ENCODE peak calls at places on chromosomes 1 and 21, in six cellular contexts. L is left ventricle myocardium inferior; R is body of pancreas; U is CD8-positive, alpha-beta T cell; W is heart left ventricle; S is coronary artery. O is an unnamed sample.

GRCh38 chr1:204041803-204042505 is 31.0 kb upstream of the SOX13 start:
- DNase-seq in L (no peak), R (peak), U (no peak), W (no peak), S (no peak), O (no peak)

GRCh38 chr1:160085686-160086089 is 4.3 kb downstream of the KCNJ9 start:
- DNase-seq in L (peak), R (peak), U (peak), W (peak), S (no peak), O (peak)

GRCh38 chr1:39576016-39576657 is 453 bp downstream of the PABPC4 start:
- DNase-seq in L (peak), R (peak), U (peak), W (no peak), S (no peak), O (no peak)

GRCh38 chr1:108831225-108831624 is 25.7 kb downstream of the AKNAD1 start:
- DNase-seq in L (no peak), R (no peak), U (no peak), W (no peak), S (no peak), O (no peak)

GRCh38 chr1:105337427-105337826 is 1587.7 kb downstream of the AMY1C start:
- DNase-seq in L (no peak), R (no peak), U (no peak), W (no peak), S (no peak), O (no peak)

GRCh38 chr1:203744008-203744972 is 20.7 kb upstream of the LAX1 start:
- DNase-seq in L (peak), R (peak), U (no peak), W (peak), S (peak), O (no peak)

GRCh38 chr21:10539956-10540355 is 18.6 kb downstream of the TPTE start:
- DNase-seq in L (no peak), R (no peak), U (no peak), W (no peak), S (no peak), O (no peak)

GRCh38 chr1:196611873-196612272 is 3.6 kb upstream of the KCNT2 start:
- DNase-seq in L (no peak), R (no peak), U (no peak), W (no peak), S (no peak), O (no peak)

GRCh38 chr1:236155399-236155767 is 13.0 kb downstream of the GPR137B start:
- DNase-seq in L (no peak), R (no peak), U (no peak), W (no peak), S (no peak), O (no peak)

GRCh38 chr1:172203135-172203823 is 217.2 kb upstream of the C1orf105 start:
- DNase-seq in L (no peak), R (no peak), U (no peak), W (no peak), S (no peak), O (no peak)

GRCh38 chr1:40976952-40977690 is 2.4 kb upstream of the CTPS1 start:
- DNase-seq in L (no peak), R (no peak), U (no peak), W (no peak), S (peak), O (no peak)

GRCh38 chr1:87869563-87869962 is 540.9 kb downstream of the LMO4 start:
- DNase-seq in L (no peak), R (no peak), U (no peak), W (no peak), S (no peak), O (no peak)

GRCh38 chr1:4563586-4563985 is 90.8 kb upstream of the AJAP1 start:
- DNase-seq in L (no peak), R (no peak), U (no peak), W (no peak), S (no peak), O (no peak)

GRCh38 chr1:197304626-197305200 is 36.7 kb downstream of the CRB1 start:
- DNase-seq in L (no peak), R (no peak), U (no peak), W (no peak), S (no peak), O (no peak)

GRCh38 chr1:41851589-41851988 is 67.1 kb downstream of the HIVEP3 start:
- DNase-seq in L (no peak), R (peak), U (no peak), W (no peak), S (no peak), O (no peak)

GRCh38 chr1:115565789-115566188 is 76.0 kb upstream of the VANGL1 start:
- DNase-seq in L (no peak), R (no peak), U (no peak), W (no peak), S (no peak), O (no peak)

GRCh38 chr1:16122916-16123315 is 33.0 kb downstream of the EPHA2 start:
- DNase-seq in L (no peak), R (no peak), U (no peak), W (no peak), S (no peak), O (no peak)

GRCh38 chr21:38533887-38534286 is 35.6 kb upstream of the ERG start:
- DNase-seq in L (no peak), R (no peak), U (no peak), W (no peak), S (no peak), O (no peak)

GRCh38 chr1:183694636-183695035 is 41.5 kb upstream of the APOBEC4 start:
- DNase-seq in L (no peak), R (no peak), U (no peak), W (no peak), S (no peak), O (no peak)

GRCh38 chr1:228860911-228861829 is 125.9 kb downstream of the RHOU start:
- DNase-seq in L (no peak), R (peak), U (no peak), W (no peak), S (no peak), O (no peak)

DNA sequence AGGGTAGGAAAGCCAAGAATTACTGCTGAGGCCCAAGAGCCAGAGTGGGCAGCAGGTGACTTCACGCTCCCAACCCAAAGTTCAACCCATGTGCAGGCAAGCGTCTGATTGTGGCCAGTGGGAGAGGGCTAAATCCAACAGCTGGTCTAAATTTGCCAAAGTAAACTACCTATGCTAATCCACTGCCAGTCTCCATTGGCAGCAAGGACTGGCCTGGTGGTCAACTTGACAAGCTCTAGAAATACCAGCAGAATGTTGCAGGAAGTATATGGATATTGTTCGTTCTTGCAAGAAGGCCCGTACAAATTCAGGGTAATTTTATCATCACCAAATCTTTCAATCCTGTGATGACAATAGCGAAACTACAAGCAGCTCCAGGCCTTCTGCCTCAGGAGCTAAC is 1.5 kb downstream of the TMEM63A start:
- DNase-seq in L (no peak), R (peak), U (no peak), W (no peak), S (no peak), O (no peak)
- H3K4me3 ChIP-seq in L (peak), R (no peak), U (peak), W (no peak), S (peak), O (no peak)

DNA sequence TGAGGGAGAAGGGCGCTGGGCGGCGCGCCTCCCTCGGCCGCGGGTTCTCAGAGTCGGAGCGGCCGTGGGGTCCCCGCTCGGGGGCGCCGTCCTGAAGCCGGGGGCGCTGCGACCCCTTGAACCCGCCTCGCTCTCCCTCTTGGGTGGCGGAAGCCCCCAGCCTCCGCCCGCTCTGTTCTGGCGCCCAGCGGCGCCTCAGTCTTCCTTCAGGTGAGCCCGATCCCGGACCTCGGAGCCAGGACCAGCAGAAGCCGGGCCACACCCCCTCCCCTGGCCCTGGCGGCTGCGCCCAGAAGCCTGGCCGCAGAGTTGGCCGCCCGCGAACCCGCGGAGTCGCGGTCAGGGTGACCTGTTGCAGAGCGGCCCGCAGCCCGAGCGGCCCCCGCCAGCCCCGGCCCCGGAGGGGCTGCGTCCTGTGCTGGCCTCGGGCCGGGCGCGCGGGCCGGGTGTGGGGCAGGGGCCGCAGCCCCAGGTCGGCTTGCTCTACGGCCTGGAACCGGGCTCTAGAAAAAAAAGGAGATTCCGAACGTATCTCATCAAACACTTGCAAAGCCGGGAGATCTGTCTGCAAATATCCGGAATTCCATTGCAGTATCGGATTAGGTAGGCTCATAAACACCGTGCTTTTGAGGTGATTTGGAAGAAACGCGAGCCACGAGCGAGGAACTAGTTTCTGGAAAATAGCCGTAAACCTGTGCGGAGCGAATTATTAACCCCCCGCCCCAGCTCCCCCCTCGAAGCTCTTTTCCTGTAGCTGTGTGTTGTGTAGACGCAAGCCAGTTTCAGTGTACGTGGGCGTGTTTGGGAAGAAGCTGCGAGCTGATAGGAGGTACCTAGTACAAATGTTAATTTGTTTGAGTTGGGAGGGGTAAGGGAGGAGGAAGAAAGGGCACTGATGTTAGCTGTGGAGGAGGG is 816 bp downstream of the RALGPS2 start:
- DNase-seq in L (peak), R (peak), U (peak), W (peak), S (no peak), O (peak)
- TF ChIP-seq CTCF in L (no peak), R (no peak), U (no peak), W (no peak), S (no peak), O (peak)

GRCh38 chr1:215569987-215570824 is 3.1 kb downstream of the KCTD3 start:
- DNase-seq in L (no peak), R (no peak), U (no peak), W (no peak), S (no peak), O (no peak)

GRCh38 chr1:215566556-215567490 is at the start of gene KCTD3:
- DNase-seq in L (peak), R (peak), U (no peak), W (peak), S (peak), O (peak)

GRCh38 chr1:215568287-215568692 is 1.2 kb downstream of the KCTD3 start:
- DNase-seq in L (no peak), R (peak), U (no peak), W (no peak), S (no peak), O (no peak)

DNA sequence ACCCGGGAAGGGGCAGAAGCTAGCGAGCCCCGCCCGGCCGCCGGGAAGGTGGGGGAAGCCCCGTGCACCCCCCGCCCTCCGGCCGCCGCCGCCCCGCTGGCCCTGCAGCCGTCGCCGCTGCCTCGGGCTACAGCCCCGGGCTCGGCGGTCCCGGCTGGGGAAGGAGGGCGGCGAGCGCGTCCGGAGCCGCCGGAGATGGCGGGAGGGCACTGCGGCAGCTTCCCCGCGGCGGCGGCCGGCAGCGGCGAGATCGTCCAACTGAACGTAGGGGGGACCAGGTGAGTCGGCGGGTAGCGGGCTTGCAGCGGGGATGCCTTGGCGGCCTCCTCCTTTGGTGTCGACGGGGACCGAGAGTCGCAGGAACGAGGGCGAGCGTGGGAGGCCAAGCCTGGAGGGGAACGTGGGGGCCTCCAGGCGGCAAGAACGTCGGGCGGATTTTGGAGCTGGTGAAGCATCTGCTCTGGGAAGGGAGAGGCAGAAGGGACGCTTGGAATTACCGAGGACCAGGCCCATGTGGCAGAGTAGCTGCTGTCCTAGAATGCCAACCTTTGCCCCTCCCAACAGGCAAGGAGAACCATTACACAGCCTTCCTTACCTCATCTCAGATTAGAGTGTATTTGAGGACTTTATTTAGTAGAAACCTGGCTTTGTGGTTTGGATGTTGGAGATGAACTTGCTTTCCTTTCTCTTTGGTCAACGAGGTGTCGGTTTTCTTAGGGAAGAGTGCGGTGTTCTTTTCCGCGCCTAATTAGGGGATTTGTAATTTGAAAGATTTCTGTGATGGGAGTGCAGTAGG is 585 bp downstream of the KCTD3 start:
- DNase-seq in L (peak), R (peak), U (no peak), W (peak), S (peak), O (peak)
- H3K27ac ChIP-seq in L (peak), R (peak), U (no peak), W (peak), S (peak), O (peak)

DNA sequence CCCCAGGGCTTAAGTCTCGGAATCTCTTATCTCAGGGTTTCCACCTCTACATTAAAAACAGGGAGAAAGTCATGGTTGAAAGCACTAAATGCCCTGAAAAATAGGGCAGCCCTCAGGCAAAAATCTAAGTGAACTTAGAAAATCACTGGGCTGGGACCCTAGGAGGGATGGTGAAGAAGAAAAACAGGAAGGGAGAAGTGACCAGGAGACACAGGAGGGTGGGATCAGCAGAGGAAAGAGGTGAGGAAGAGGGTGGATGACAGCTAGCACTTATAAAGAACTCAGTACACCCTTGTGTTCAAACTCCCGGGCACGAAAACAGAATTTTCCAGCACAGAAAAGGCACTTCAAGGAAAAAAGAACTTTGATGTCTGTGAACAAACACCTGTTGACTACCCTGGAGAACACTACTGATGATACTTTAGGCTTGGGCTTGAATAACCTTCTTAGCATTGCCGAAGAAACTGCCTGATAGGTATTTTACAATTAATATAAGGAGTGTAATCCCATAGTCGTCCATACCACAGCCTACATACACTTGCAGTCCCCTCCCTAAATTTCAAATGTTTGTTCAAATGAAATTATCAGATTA is 2.0 kb downstream of the CHML start:
- DNase-seq in L (no peak), R (no peak), U (no peak), W (no peak), S (no peak), O (no peak)
- H3K4me3 ChIP-seq in L (no peak), R (no peak), U (no peak), W (no peak), S (peak), O (no peak)

DNA sequence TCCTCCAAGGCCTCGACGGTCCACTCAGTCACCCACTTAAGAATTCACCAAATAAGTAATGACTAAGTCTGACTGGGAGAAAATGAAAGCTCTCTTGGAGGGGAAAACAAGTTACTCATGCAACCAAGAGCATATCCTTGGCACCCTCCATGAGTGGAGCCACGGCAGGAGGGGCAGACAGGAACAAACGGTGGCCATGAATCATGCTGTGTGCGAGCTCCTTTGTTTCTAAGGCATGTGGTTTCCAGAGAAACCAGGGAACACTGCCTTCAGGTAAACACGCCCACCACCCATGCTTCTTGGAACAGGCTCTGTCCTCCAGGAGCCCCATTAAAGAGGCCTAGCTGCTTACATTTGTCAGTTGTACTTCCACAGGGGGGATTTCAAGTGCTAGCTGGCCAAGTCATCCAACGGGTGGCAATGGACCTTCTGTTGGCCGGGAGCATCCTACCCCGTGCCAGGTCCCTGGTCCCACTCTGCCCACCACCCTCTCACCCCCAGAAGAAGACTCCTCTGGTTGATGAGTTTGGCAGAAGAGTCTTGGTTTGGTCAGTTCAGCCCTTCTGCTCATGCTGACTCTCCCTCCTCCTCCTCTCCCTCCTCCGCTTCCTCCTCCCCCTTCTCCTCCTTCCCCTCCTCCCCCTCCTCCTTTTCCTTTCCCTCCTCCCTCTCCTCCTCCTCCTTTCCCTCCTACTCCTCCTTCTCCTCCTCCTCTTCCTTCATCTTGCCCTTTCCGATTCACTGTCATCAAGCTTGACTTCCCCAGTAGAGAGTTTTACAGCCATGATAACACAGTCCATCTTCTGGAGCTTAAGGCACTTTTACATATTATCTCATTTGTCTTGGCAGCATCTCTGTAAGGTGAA is 107.6 kb downstream of the CCDC185 start:
- DNase-seq in L (no peak), R (peak), U (no peak), W (no peak), S (no peak), O (no peak)
- TF ChIP-seq CTCF in L (no peak), R (no peak), U (no peak), W (no peak), S (no peak), O (no peak)

GRCh38 chr1:43564617-43565348 is 34.1 kb downstream of the PTPRF start:
- DNase-seq in L (no peak), R (no peak), U (no peak), W (no peak), S (no peak), O (peak)
- H3K27ac ChIP-seq in L (no peak), R (peak), U (no peak), W (no peak), S (peak), O (peak)

DNA sequence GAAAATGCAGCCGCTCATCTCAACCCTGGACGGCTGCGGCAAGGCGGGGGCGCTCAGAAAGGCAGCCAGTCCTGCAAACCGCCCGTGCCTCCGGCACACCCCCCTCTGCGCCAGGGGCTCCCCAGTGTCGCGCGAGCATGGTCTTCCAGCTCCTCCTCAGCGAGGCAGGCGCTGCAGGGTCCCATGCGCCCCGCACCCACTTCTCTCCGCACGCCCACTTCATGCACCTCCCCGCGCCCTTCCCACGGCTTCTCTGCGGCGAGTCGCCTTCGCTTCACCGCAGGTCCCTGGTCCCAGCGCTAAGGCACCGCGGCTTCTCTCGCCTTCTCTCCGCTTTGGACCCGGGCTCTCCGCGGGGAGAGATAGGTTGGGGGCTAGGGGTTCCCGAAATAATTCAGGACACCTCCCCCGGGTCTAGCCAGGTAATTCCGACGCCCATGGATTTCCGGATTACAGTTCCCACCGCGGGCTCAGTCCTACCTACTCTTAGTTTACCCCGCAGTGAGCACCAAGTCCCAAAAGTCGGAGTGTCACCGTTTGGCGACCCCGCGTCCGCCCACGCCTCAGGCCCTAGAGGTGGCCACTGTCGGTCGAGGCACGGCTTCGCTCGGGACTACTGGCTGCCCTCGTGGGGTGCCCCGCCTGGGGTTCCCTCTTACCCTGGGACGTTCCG is 67.5 kb downstream of the SYT2 start:
- DNase-seq in L (no peak), R (no peak), U (no peak), W (no peak), S (no peak), O (peak)
- H3K4me3 ChIP-seq in L (peak), R (no peak), U (no peak), W (peak), S (peak), O (peak)

DNA sequence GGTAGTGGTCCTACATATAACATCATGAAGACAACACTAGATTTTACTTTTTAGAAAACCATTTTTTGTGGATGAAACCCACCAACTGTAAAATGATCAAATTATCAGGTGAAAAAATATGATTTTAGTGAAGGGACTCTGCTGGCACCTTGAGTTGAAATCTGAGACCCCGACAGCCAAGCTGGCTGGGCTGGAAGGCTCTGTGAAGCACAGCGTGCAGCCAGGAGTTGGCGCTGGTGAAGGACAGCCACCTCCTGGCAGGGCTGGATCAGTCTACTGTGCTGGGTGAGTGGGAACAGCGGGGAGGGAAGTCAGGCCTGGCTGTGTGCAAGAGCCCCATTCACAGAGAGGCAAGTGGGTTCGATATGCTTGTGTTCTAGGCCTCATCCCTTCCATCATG is 47.9 kb downstream of the DDAH1 start:
- DNase-seq in L (no peak), R (no peak), U (no peak), W (no peak), S (no peak), O (no peak)
- TF ChIP-seq CTCF in L (no peak), R (no peak), U (no peak), W (no peak), S (no peak), O (no peak)

GRCh38 chr1:22053018-22053860 is 730 bp downstream of the CDC42 start:
- DNase-seq in L (peak), R (peak), U (peak), W (peak), S (peak), O (peak)
- H3K27ac ChIP-seq in L (peak), R (peak), U (peak), W (peak), S (peak), O (peak)